ENCODE peak calls at places on chromosomes 4 and X, in five cellular contexts. M is stimulated activated CD8-positive, alpha-beta memory T cell treated with anti-CD3 and anti-CD28 coated beads, Interleukin-4, amount 100 ng/mL, for 1 hour; T is iris pigment epithelial cell; K is NCI-H510A treated with DMSO at 0.1 percent for 48 hours; O is brain microvascular endothelial cell. J is an unnamed sample.

GRCh38 chr4:84529169-84529751 is 30.2 kb upstream of the NKX6-1 start:
- DNase-seq in M (no peak), T (peak; percentile 23), K (peak; percentile 57), O (no peak), J (no peak)

GRCh38 chr4:13705521-13706035 is 78.1 kb upstream of the BOD1L1 start:
- DNase-seq in M (no peak), T (peak; percentile 15), K (no peak), O (no peak), J (peak; percentile 3)

GRCh38 chr4:119286377-119287002 is 35.4 kb downstream of the FABP2 start:
- DNase-seq in M (no peak), T (peak; percentile 75), K (no peak), O (peak; percentile 50), J (no peak)

GRCh38 chr4:13640149-13640671 is 12.7 kb upstream of the BOD1L1 start:
- DNase-seq in M (no peak), T (peak; percentile 31), K (no peak), O (peak; percentile 49), J (no peak)

GRCh38 chrX:153739754-153740486 is 15.3 kb downstream of the ABCD1 start:
- DNase-seq in M (no peak), T (no peak), K (no peak), O (no peak), J (no peak)

GRCh38 chr4:158513246-158513645 is 8.4 kb upstream of the RXFP1 start:
- DNase-seq in M (no peak), T (no peak), K (no peak), O (no peak), J (no peak)

GRCh38 chr4:22454955-22455354 is 60.9 kb downstream of the ADGRA3 start:
- DNase-seq in M (no peak), T (no peak), K (no peak), O (no peak), J (no peak)

GRCh38 chrX:40077176-40077575 is 20.6 kb downstream of the BCOR start:
- DNase-seq in M (no peak), T (no peak), K (no peak), O (no peak), J (no peak)

GRCh38 chr4:147865926-147866325 is 134.0 kb downstream of the ARHGAP10 start:
- DNase-seq in M (no peak), T (peak; percentile 48), K (no peak), O (peak; percentile 60), J (no peak)

GRCh38 chr4:4333265-4333706 is 43.2 kb downstream of the ZBTB49 start:
- DNase-seq in M (no peak), T (peak; percentile 58), K (no peak), O (peak; percentile 75), J (no peak)

GRCh38 chr4:14887842-14888433 is 114.3 kb upstream of the CPEB2 start:
- DNase-seq in M (no peak), T (no peak), K (no peak), O (no peak), J (no peak)

GRCh38 chrX:103063191-103063845 is 653 bp downstream of the BEX1 start:
- DNase-seq in M (no peak), T (peak; percentile 39), K (peak; percentile 69), O (peak; percentile 32), J (no peak)

GRCh38 chr4:14184265-14184664 is 556.7 kb upstream of the BOD1L1 start:
- DNase-seq in M (no peak), T (no peak), K (no peak), O (no peak), J (no peak)

GRCh38 chr4:33104190-33104773 is 2384.1 kb downstream of the PCDH7 start:
- DNase-seq in M (no peak), T (peak; percentile 57), K (no peak), O (no peak), J (no peak)

GRCh38 chr4:9765091-9765490 is 16.3 kb upstream of the DRD5 start:
- DNase-seq in M (no peak), T (peak; percentile 27), K (no peak), O (peak; percentile 37), J (no peak)

GRCh38 chr4:4182835-4183568 is 43.7 kb downstream of the OTOP1 start:
- DNase-seq in M (no peak), T (peak; percentile 15), K (peak; percentile 7), O (no peak), J (no peak)